ENCODE peak calls at places on chromosomes 1 and 21, in eight cellular contexts. X is spleen; S is fibroblast of lung; N is stomach; U is cardiac muscle cell; E is CD8-positive, alpha-beta T cell; B is astrocyte of the spinal cord; T is progenitor cell of endocrine pancreas. P is an unnamed sample.

GRCh38 chr1:61241411-61241838 is 159.1 kb downstream of the NFIA start:
- DNase-seq in X (no peak), S (no peak), N (no peak), U (no peak), E (no peak), B (no peak), T (no peak), P (no peak)

GRCh38 chr1:27491748-27492700 is 2.1 kb upstream of the WASF2 start:
- DNase-seq in X (peak), S (peak), N (no peak), U (no peak), E (no peak), B (peak), T (no peak), P (no peak)

GRCh38 chr1:97144527-97144926 is 422.9 kb downstream of the PTBP2 start:
- DNase-seq in X (no peak), S (peak), N (no peak), U (no peak), E (no peak), B (peak), T (no peak), P (no peak)

GRCh38 chr1:100730130-100730529 is 10.6 kb downstream of the VCAM1 start:
- DNase-seq in X (no peak), S (peak), N (no peak), U (no peak), E (no peak), B (peak), T (no peak), P (no peak)

GRCh38 chr1:225425211-225425786 is 2.5 kb downstream of the LBR start:
- DNase-seq in X (no peak), S (peak), N (no peak), U (no peak), E (no peak), B (no peak), T (no peak), P (peak)

GRCh38 chr1:210446479-210446878 is 117.8 kb downstream of the HHAT start:
- DNase-seq in X (peak), S (peak), N (no peak), U (no peak), E (peak), B (peak), T (no peak), P (no peak)

GRCh38 chr1:6303397-6304012 is 42.6 kb upstream of the GPR153 start:
- DNase-seq in X (no peak), S (peak), N (no peak), U (no peak), E (no peak), B (no peak), T (no peak), P (no peak)

GRCh38 chr1:92820024-92820423 is 11.8 kb upstream of the RPL5 start:
- DNase-seq in X (no peak), S (peak), N (no peak), U (no peak), E (no peak), B (no peak), T (no peak), P (no peak)

GRCh38 chr1:111147948-111148347 is 7.9 kb downstream of the CEPT1 start:
- DNase-seq in X (no peak), S (no peak), N (no peak), U (no peak), E (no peak), B (no peak), T (no peak), P (no peak)

GRCh38 chr21:8989883-8990325 is 1531.5 kb upstream of the TPTE start:
- DNase-seq in X (no peak), S (peak), N (no peak), U (no peak), E (no peak), B (no peak), T (no peak), P (no peak)

GRCh38 chr1:161864577-161864976 is 98.5 kb downstream of the ATF6 start:
- DNase-seq in X (no peak), S (peak), N (no peak), U (peak), E (no peak), B (peak), T (no peak), P (no peak)

GRCh38 chr1:53697671-53698380 is 41.1 kb downstream of the GLIS1 start:
- DNase-seq in X (peak), S (peak), N (no peak), U (no peak), E (no peak), B (no peak), T (no peak), P (no peak)

GRCh38 chr1:214360525-214361164 is 79.7 kb downstream of the SMYD2 start:
- DNase-seq in X (no peak), S (no peak), N (no peak), U (no peak), E (no peak), B (no peak), T (no peak), P (no peak)

GRCh38 chr1:69737527-69738176 is 169.9 kb downstream of the LRRC7 start:
- DNase-seq in X (no peak), S (peak), N (no peak), U (peak), E (no peak), B (peak), T (no peak), P (no peak)

GRCh38 chr1:230054092-230054749 is 12.8 kb upstream of the GALNT2 start:
- DNase-seq in X (no peak), S (no peak), N (no peak), U (no peak), E (no peak), B (no peak), T (no peak), P (no peak)

GRCh38 chr1:114126696-114127095 is 27.0 kb downstream of the SYT6 start:
- DNase-seq in X (peak), S (no peak), N (no peak), U (no peak), E (no peak), B (no peak), T (no peak), P (no peak)

GRCh38 chr1:218101409-218101808 is 183.7 kb upstream of the RRP15 start:
- DNase-seq in X (no peak), S (no peak), N (no peak), U (no peak), E (no peak), B (no peak), T (no peak), P (no peak)

GRCh38 chr1:84956097-84956496 is 40.8 kb downstream of the MCOLN2 start:
- DNase-seq in X (no peak), S (no peak), N (no peak), U (no peak), E (no peak), B (no peak), T (no peak), P (no peak)

GRCh38 chr1:204294371-204294770 is 65.4 kb downstream of the PLEKHA6 start:
- DNase-seq in X (no peak), S (peak), N (no peak), U (no peak), E (no peak), B (peak), T (no peak), P (no peak)

GRCh38 chr1:51268675-51269033 is 32.6 kb downstream of the RNF11 start:
- DNase-seq in X (no peak), S (peak), N (no peak), U (no peak), E (no peak), B (peak), T (no peak), P (no peak)

GRCh38 chr1:244322791-244323521 is 128.8 kb downstream of the ADSS2 start:
- DNase-seq in X (no peak), S (peak), N (peak), U (no peak), E (peak), B (peak), T (no peak), P (peak)

GRCh38 chr1:12591267-12591938 is 26.6 kb downstream of the DHRS3 start:
- DNase-seq in X (peak), S (peak), N (no peak), U (no peak), E (no peak), B (peak), T (no peak), P (no peak)

GRCh38 chr1:18282851-18283600 is 175.4 kb downstream of the IGSF21 start:
- DNase-seq in X (no peak), S (no peak), N (no peak), U (no peak), E (no peak), B (no peak), T (no peak), P (no peak)

GRCh38 chr1:29974345-29974744 is 738.0 kb downstream of the PTPRU start:
- DNase-seq in X (no peak), S (peak), N (no peak), U (no peak), E (no peak), B (peak), T (no peak), P (no peak)

GRCh38 chr1:229704157-229704556 is 78.1 kb downstream of the URB2 start:
- DNase-seq in X (no peak), S (no peak), N (no peak), U (no peak), E (no peak), B (no peak), T (no peak), P (no peak)

GRCh38 chr21:33643658-33644311 is 1.5 kb downstream of the ITSN1 start:
- DNase-seq in X (no peak), S (peak), N (no peak), U (peak), E (no peak), B (peak), T (no peak), P (no peak)

GRCh38 chr1:20702416-20702815 is 15.4 kb downstream of the KIF17 start:
- DNase-seq in X (no peak), S (no peak), N (no peak), U (no peak), E (no peak), B (peak), T (no peak), P (no peak)

DNA sequence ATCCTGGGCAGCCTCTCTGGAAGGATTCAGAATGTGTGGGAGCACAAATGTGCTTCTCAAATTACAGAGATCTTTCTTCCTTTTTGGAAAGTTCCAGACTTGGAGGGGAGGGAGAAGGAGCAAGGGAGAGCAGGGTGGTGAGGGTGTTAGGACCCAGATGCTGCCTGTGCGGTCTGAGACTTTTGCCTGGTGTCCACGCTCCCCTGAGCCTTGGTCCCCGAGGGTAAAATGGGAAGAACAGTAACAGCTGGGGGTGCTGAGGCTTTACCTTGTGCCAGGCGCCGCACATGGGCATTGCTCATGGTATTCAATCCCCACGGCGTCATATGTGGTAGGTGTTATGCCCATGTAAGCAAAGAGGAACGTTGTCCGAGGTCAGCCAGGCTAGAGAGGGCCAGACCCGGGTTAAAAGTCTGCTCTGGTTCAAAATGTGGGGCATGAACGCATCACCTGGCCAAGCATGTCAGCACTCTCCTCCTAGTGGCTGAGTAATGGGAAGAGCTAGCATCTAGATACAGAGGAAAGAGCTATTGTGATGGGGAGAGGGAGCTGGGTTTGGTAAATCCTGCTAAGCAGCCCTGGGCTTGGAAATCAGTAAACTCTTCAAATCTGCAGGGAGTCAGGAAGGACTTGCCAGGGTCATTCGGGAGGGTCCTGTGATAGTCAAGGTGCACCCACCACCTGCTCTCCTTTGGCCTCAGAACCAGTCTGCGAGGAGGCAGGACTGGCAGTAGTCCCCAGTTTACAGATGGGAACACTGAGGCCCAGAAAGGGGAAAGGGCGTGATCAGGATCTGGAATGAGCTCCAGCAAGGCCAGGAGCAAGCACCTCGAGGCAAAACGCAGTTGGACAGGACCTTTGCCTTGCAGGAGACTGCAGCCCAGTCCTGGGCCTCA is 4.5 kb upstream of the RUNX3 start:
- DNase-seq in X (no peak), S (no peak), N (no peak), U (no peak), E (no peak), B (no peak), T (no peak), P (no peak)
- TF ChIP-seq CTCF in X (no peak), S (no peak), N (no peak), U (no peak), E (no peak), B (no peak), T (no peak), P (no peak)

GRCh38 chr1:239389703-239390102 is 3.3 kb downstream of the CHRM3 start:
- DNase-seq in X (no peak), S (peak), N (no peak), U (no peak), E (no peak), B (no peak), T (no peak), P (no peak)

GRCh38 chr1:239388578-239388977 is 2.2 kb downstream of the CHRM3 start:
- DNase-seq in X (no peak), S (peak), N (no peak), U (no peak), E (no peak), B (no peak), T (no peak), P (no peak)

GRCh38 chr1:239394107-239394506 is 7.7 kb downstream of the CHRM3 start:
- DNase-seq in X (no peak), S (no peak), N (no peak), U (no peak), E (no peak), B (no peak), T (no peak), P (no peak)
- TF ChIP-seq CTCF in X (no peak), S (no peak), N (no peak), U (no peak), E (no peak), B (no peak), T (no peak), P (no peak)

GRCh38 chr1:22526677-22527076 is 36.6 kb upstream of the EPHA8 start:
- DNase-seq in X (no peak), S (no peak), N (no peak), U (no peak), E (no peak), B (no peak), T (no peak), P (no peak)

GRCh38 chr1:22526098-22526497 is 37.2 kb upstream of the EPHA8 start:
- DNase-seq in X (no peak), S (no peak), N (no peak), U (no peak), E (no peak), B (no peak), T (no peak), P (no peak)

GRCh38 chr1:22528451-22528850 is 34.8 kb upstream of the EPHA8 start:
- DNase-seq in X (no peak), S (no peak), N (no peak), U (no peak), E (no peak), B (no peak), T (no peak), P (no peak)

GRCh38 chr1:22527122-22527521 is 36.2 kb upstream of the EPHA8 start:
- DNase-seq in X (no peak), S (peak), N (no peak), U (no peak), E (no peak), B (no peak), T (no peak), P (no peak)

DNA sequence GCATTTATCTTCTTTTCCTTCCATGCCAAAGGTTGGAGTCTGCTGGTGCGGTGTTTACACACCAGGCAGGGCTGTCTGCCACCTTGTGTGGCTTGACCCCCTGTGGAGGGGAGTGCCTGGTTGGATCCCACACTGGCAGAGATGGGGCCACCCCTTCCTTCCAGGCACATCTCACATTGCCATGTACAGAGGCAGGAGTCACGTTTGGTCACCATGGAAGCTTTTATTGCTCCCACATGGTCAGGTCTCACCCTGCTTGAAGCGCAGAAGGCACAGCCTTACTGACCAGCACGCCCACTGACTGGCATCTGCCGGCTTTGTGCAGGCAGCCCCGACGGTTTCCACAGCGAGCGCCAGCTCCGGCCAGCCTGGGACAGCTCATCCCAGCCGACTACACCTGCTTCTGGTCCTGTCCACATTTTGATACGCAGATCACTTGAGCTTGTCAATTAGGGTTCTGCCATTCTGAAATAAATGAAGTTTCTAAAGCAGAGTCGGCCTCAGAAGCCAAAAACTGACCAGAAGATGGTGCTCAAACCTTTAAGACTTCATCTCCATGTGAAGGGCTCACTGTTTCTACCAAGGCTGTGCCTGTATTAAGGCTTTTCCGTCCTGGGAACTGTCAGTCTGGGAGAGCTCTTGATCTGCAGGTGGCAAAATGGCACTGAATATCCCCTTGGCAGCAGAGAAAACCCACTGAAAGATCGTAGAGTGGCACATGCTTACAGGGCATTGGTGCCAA is 35.6 kb upstream of the EPHA8 start:
- DNase-seq in X (no peak), S (no peak), N (no peak), U (peak), E (no peak), B (no peak), T (no peak), P (no peak)
- TF ChIP-seq CTCF in X (no peak), S (peak), N (no peak), U (no peak), E (no peak), B (peak), T (peak), P (no peak)

GRCh38 chr1:8560611-8561544 is 243.0 kb downstream of the SLC45A1 start:
- DNase-seq in X (no peak), S (peak), N (no peak), U (peak), E (peak), B (peak), T (no peak), P (no peak)
- TF ChIP-seq CTCF in X (peak), S (peak), N (peak), U (peak), E (peak), B (peak), T (peak), P (peak)

P was measured in CD14-positive monocyte.